ENCODE peak calls at places on chromosomes 2 and 18, in nine cellular contexts. One of them, this sample, is unnamed.

GRCh38 chr2:241774419-241775222 is 2.0 kb upstream of the GAL3ST2 start:
- DNase-seq in MM.1S: no peak
- DNase-seq in NB4: no peak
- DNase-seq in upper lobe of right lung: peak; percentile 60
- DNase-seq in prostate gland: no peak
- DNase-seq in heart right ventricle: no peak
- DNase-seq in AG04450: peak; percentile 37
- DNase-seq in fibroblast of mammary gland: peak; percentile 80
- DNase-seq in PC-3: peak; percentile 38
- DNase-seq in this sample: no peak

GRCh38 chr2:69917854-69918253 is 2.9 kb downstream of the MXD1 start:
- DNase-seq in MM.1S: no peak
- DNase-seq in NB4: peak; percentile 67
- DNase-seq in upper lobe of right lung: no peak
- DNase-seq in prostate gland: no peak
- DNase-seq in heart right ventricle: no peak
- DNase-seq in AG04450: peak; percentile 53
- DNase-seq in fibroblast of mammary gland: peak; percentile 88
- DNase-seq in PC-3: peak; percentile 77
- DNase-seq in this sample: no peak

GRCh38 chr2:20352230-20353216 is 1.9 kb upstream of the PUM2 start:
- DNase-seq in MM.1S: peak; percentile 19
- DNase-seq in NB4: no peak
- DNase-seq in upper lobe of right lung: no peak
- DNase-seq in prostate gland: no peak
- DNase-seq in heart right ventricle: no peak
- DNase-seq in AG04450: no peak
- DNase-seq in fibroblast of mammary gland: no peak
- DNase-seq in PC-3: no peak
- DNase-seq in this sample: no peak

GRCh38 chr2:169452080-169452479 is 27.2 kb upstream of the BBS5 start:
- DNase-seq in MM.1S: peak; percentile 28
- DNase-seq in NB4: peak; percentile 67
- DNase-seq in upper lobe of right lung: no peak
- DNase-seq in prostate gland: no peak
- DNase-seq in heart right ventricle: no peak
- DNase-seq in AG04450: no peak
- DNase-seq in fibroblast of mammary gland: peak; percentile 64
- DNase-seq in PC-3: peak; percentile 63
- DNase-seq in this sample: no peak

GRCh38 chr18:13611058-13611615 is 115.2 kb downstream of the FAM210A start:
- DNase-seq in MM.1S: peak; percentile 79
- DNase-seq in NB4: no peak
- DNase-seq in upper lobe of right lung: no peak
- DNase-seq in prostate gland: no peak
- DNase-seq in heart right ventricle: peak; percentile 66
- DNase-seq in AG04450: no peak
- DNase-seq in fibroblast of mammary gland: peak; percentile 39
- DNase-seq in PC-3: no peak
- DNase-seq in this sample: no peak

GRCh38 chr2:149679286-149679685 is 91.7 kb upstream of the MMADHC start:
- DNase-seq in MM.1S: no peak
- DNase-seq in NB4: peak; percentile 32
- DNase-seq in upper lobe of right lung: no peak
- DNase-seq in prostate gland: no peak
- DNase-seq in heart right ventricle: no peak
- DNase-seq in AG04450: no peak
- DNase-seq in fibroblast of mammary gland: peak; percentile 44
- DNase-seq in PC-3: no peak
- DNase-seq in this sample: no peak

GRCh38 chr18:44503854-44504253 is 176.8 kb upstream of the SETBP1 start:
- DNase-seq in MM.1S: no peak
- DNase-seq in NB4: no peak
- DNase-seq in upper lobe of right lung: no peak
- DNase-seq in prostate gland: no peak
- DNase-seq in heart right ventricle: no peak
- DNase-seq in AG04450: no peak
- DNase-seq in fibroblast of mammary gland: no peak
- DNase-seq in PC-3: no peak
- DNase-seq in this sample: no peak

GRCh38 chr2:240421396-240421795 is 14.1 kb upstream of the GPC1 start:
- DNase-seq in MM.1S: no peak
- DNase-seq in NB4: no peak
- DNase-seq in upper lobe of right lung: peak; percentile 54
- DNase-seq in prostate gland: no peak
- DNase-seq in heart right ventricle: no peak
- DNase-seq in AG04450: no peak
- DNase-seq in fibroblast of mammary gland: no peak
- DNase-seq in PC-3: no peak
- DNase-seq in this sample: no peak

GRCh38 chr2:113240150-113240914 is 38.4 kb downstream of the PAX8 start:
- DNase-seq in MM.1S: peak; percentile 27
- DNase-seq in NB4: peak; percentile 72
- DNase-seq in upper lobe of right lung: peak; percentile 86
- DNase-seq in prostate gland: peak; percentile 39
- DNase-seq in heart right ventricle: peak; percentile 89
- DNase-seq in AG04450: peak; percentile 83
- DNase-seq in fibroblast of mammary gland: peak; percentile 99
- DNase-seq in PC-3: peak; percentile 88
- DNase-seq in this sample: peak; percentile 30

GRCh38 chr2:138291805-138292204 is 209.8 kb upstream of the SPOPL start:
- DNase-seq in MM.1S: no peak
- DNase-seq in NB4: no peak
- DNase-seq in upper lobe of right lung: no peak
- DNase-seq in prostate gland: no peak
- DNase-seq in heart right ventricle: no peak
- DNase-seq in AG04450: no peak
- DNase-seq in fibroblast of mammary gland: no peak
- DNase-seq in PC-3: no peak
- DNase-seq in this sample: no peak

GRCh38 chr2:218981390-218982311 is 3.3 kb downstream of the FEV start:
- DNase-seq in MM.1S: peak; percentile 5
- DNase-seq in NB4: peak; percentile 44
- DNase-seq in upper lobe of right lung: peak; percentile 67
- DNase-seq in prostate gland: no peak
- DNase-seq in heart right ventricle: no peak
- DNase-seq in AG04450: no peak
- DNase-seq in fibroblast of mammary gland: no peak
- DNase-seq in PC-3: no peak
- DNase-seq in this sample: no peak

GRCh38 chr2:134367915-134368911 is 114.3 kb downstream of the MGAT5 start:
- DNase-seq in MM.1S: no peak
- DNase-seq in NB4: no peak
- DNase-seq in upper lobe of right lung: no peak
- DNase-seq in prostate gland: no peak
- DNase-seq in heart right ventricle: no peak
- DNase-seq in AG04450: peak; percentile 30
- DNase-seq in fibroblast of mammary gland: no peak
- DNase-seq in PC-3: no peak
- DNase-seq in this sample: no peak

DNA sequence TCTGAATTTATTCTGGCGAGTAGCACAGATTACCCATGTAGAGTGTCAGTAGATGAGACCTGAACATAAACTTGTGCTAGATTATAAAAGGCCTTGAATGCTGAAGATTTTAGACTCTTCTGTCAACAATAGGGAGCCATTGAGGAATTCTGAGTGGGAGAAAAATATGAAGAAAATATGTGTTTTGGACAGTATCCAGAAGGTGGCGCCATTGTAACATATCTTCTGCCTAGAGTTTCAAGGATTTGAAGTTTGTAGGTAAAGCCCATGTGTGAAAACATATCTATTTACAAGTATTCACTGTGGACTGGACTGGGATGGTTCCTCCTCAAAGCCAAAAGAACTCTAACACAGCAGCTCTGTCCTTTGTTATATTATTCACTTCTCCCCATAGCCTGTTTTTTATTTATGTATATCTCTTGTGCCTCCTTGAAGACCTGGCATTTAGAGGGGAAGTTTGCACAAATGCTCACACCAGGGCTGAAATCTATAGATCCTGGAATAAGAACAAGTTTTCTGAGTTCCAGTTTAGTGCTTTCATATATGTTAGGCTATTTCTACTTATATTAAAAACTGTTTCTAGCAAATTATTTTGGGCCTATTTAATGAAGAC is 124.9 kb downstream of the RDH14 start:
- DNase-seq in MM.1S: peak; percentile 53
- DNase-seq in NB4: peak; percentile 67
- DNase-seq in upper lobe of right lung: no peak
- DNase-seq in prostate gland: peak; percentile 17
- DNase-seq in heart right ventricle: no peak
- DNase-seq in AG04450: peak; percentile 63
- DNase-seq in fibroblast of mammary gland: peak; percentile 87
- DNase-seq in PC-3: peak; percentile 82
- DNase-seq in this sample: no peak
- TF ChIP-seq CTCF in MM.1S: peak; percentile 61
- TF ChIP-seq CTCF in NB4: peak; percentile 51
- TF ChIP-seq CTCF in upper lobe of right lung: peak; percentile 59
- TF ChIP-seq CTCF in prostate gland: peak; percentile 40
- TF ChIP-seq CTCF in heart right ventricle: peak; percentile 64
- TF ChIP-seq CTCF in AG04450: peak; percentile 66
- TF ChIP-seq CTCF in fibroblast of mammary gland: peak; percentile 72
- TF ChIP-seq CTCF in PC-3: peak; percentile 86
- TF ChIP-seq CTCF in this sample: peak; percentile 8

GRCh38 chr2:26018184-26018716 is 15.6 kb upstream of the RAB10 start:
- DNase-seq in MM.1S: peak; percentile 76
- DNase-seq in NB4: peak; percentile 70
- DNase-seq in upper lobe of right lung: peak; percentile 86
- DNase-seq in prostate gland: peak; percentile 74
- DNase-seq in heart right ventricle: peak; percentile 62
- DNase-seq in AG04450: peak; percentile 59
- DNase-seq in fibroblast of mammary gland: peak; percentile 94
- DNase-seq in PC-3: peak; percentile 92
- DNase-seq in this sample: no peak

GRCh38 chr2:26017464-26018183 is 16.3 kb upstream of the RAB10 start:
- DNase-seq in MM.1S: no peak
- DNase-seq in NB4: no peak
- DNase-seq in upper lobe of right lung: peak; percentile 2
- DNase-seq in prostate gland: no peak
- DNase-seq in heart right ventricle: no peak
- DNase-seq in AG04450: no peak
- DNase-seq in fibroblast of mammary gland: no peak
- DNase-seq in PC-3: no peak
- DNase-seq in this sample: no peak

GRCh38 chr2:26013668-26014067 is 20.2 kb upstream of the RAB10 start:
- DNase-seq in MM.1S: no peak
- DNase-seq in NB4: no peak
- DNase-seq in upper lobe of right lung: no peak
- DNase-seq in prostate gland: no peak
- DNase-seq in heart right ventricle: no peak
- DNase-seq in AG04450: no peak
- DNase-seq in fibroblast of mammary gland: no peak
- DNase-seq in PC-3: peak; percentile 69
- DNase-seq in this sample: no peak

GRCh38 chr2:26011990-26012856 is 21.7 kb upstream of the RAB10 start:
- DNase-seq in MM.1S: no peak
- DNase-seq in NB4: peak; percentile 70
- DNase-seq in upper lobe of right lung: peak; percentile 82
- DNase-seq in prostate gland: peak; percentile 87
- DNase-seq in heart right ventricle: peak; percentile 53
- DNase-seq in AG04450: peak; percentile 47
- DNase-seq in fibroblast of mammary gland: peak; percentile 36
- DNase-seq in PC-3: peak; percentile 97
- DNase-seq in this sample: no peak

DNA sequence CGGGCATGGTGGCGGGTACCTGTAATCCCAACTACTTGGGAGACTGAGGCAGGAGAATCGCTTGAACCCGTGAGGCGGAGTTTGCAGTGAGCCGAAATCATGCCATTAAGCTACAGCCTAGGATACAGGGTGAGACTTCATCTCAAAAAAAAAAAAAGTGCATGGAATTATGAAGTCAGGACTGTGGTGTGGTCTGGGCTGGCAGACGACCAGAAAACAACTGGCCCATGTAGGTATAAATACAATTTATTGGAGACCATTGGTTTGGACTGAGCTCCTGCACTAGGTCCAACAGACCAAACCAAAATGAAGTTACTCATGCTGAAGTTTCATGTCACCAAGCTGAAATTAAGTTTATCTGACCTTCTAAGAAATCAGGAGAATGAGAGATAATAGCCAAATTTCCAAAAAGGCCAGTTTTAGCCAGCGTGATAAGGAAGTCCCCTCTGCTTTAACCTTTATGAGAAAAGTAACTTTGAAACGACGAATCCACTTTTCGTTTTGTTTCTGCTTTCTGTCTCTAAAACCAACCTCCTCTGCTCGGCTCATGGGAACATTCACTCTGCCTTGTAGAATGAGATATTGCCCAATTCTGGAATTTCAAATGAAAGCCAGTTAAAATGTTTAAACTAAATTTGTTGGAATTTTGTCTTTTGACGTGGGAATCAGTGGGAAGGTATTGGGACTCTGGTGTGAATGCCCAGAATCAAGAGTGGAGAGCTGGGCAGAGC is 17.7 kb upstream of the RAB10 start:
- DNase-seq in MM.1S: no peak
- DNase-seq in NB4: no peak
- DNase-seq in upper lobe of right lung: peak; percentile 26
- DNase-seq in prostate gland: no peak
- DNase-seq in heart right ventricle: no peak
- DNase-seq in AG04450: no peak
- DNase-seq in fibroblast of mammary gland: no peak
- DNase-seq in PC-3: no peak
- DNase-seq in this sample: no peak
- H3K4me3 ChIP-seq in MM.1S: no peak overlapping the region
- H3K4me3 ChIP-seq in NB4: no peak overlapping the region
- H3K4me3 ChIP-seq in upper lobe of right lung: no peak overlapping the region
- H3K4me3 ChIP-seq in prostate gland: no peak overlapping the region
- H3K4me3 ChIP-seq in heart right ventricle: no peak overlapping the region
- H3K4me3 ChIP-seq in AG04450: no peak overlapping the region
- H3K4me3 ChIP-seq in fibroblast of mammary gland: no peak overlapping the region
- H3K4me3 ChIP-seq in PC-3: no peak overlapping the region
- H3K4me3 ChIP-seq in this sample: no peak overlapping the region

DNA sequence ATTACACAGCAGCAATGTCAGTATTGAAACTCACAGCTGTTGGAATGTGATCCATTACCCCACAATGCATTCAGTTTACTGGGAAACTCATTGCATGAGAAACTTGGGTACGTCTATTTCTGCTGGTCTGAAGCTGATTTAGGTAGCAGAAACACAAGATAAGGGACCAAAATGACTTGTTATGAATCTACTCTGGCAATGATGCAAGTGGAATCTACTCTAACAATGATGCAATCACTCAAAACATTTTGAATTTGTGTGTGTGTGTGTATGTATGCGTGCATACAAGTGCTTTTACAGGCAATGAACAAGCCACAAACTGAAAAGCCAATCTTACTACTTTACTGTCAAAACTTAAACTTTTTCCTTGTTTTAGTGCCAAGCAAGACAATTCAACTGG is 406.7 kb downstream of the ADCYAP1 start:
- DNase-seq in MM.1S: no peak
- DNase-seq in NB4: no peak
- DNase-seq in upper lobe of right lung: no peak
- DNase-seq in prostate gland: no peak
- DNase-seq in heart right ventricle: no peak
- DNase-seq in AG04450: no peak
- DNase-seq in fibroblast of mammary gland: no peak
- DNase-seq in PC-3: no peak
- DNase-seq in this sample: no peak
- TF ChIP-seq CTCF in MM.1S: no peak
- TF ChIP-seq CTCF in NB4: no peak
- TF ChIP-seq CTCF in upper lobe of right lung: no peak
- TF ChIP-seq CTCF in prostate gland: no peak
- TF ChIP-seq CTCF in heart right ventricle: no peak
- TF ChIP-seq CTCF in AG04450: no peak
- TF ChIP-seq CTCF in fibroblast of mammary gland: no peak
- TF ChIP-seq CTCF in PC-3: no peak
- TF ChIP-seq CTCF in this sample: no peak

GRCh38 chr2:118094503-118094902 is 6.2 kb downstream of the INSIG2 start:
- DNase-seq in MM.1S: no peak
- DNase-seq in NB4: no peak
- DNase-seq in upper lobe of right lung: no peak
- DNase-seq in prostate gland: no peak
- DNase-seq in heart right ventricle: no peak
- DNase-seq in AG04450: no peak
- DNase-seq in fibroblast of mammary gland: no peak
- DNase-seq in PC-3: no peak
- DNase-seq in this sample: no peak
- H3K4me3 ChIP-seq in MM.1S: no peak overlapping the region
- H3K4me3 ChIP-seq in NB4: no peak overlapping the region
- H3K4me3 ChIP-seq in upper lobe of right lung: no peak overlapping the region
- H3K4me3 ChIP-seq in prostate gland: no peak overlapping the region
- H3K4me3 ChIP-seq in heart right ventricle: no peak overlapping the region
- H3K4me3 ChIP-seq in AG04450: no peak overlapping the region
- H3K4me3 ChIP-seq in fibroblast of mammary gland: no peak overlapping the region
- H3K4me3 ChIP-seq in PC-3: no peak overlapping the region
- H3K4me3 ChIP-seq in this sample: no peak overlapping the region